ENCODE peak calls at places on chromosomes 13 and 19, in six cellular contexts. Z is lung, O is AG04450, T is left ventricle myocardium inferior, F is MM.1S, X is tibial nerve. E is an unnamed sample.
A peak's percentile ranks its signal among the peaks of the same experiment; 100 is the strongest.

GRCh38 chr19:17075860-17076538 is 422 bp downstream of the MYO9B start:
- DNase-seq in T (peak; percentile 36), O (no peak), X (no peak), Z (peak; percentile 54), F (peak; percentile 31), E (no peak)

GRCh38 chr13:93981578-93981977 is 497.9 kb downstream of the DCT start:
- DNase-seq in Z (no peak), T (no peak), F (no peak), X (no peak), O (no peak), E (no peak)

GRCh38 chr19:56085571-56086275 is 35.4 kb downstream of the ZNF787 start:
- DNase-seq in F (no peak), X (no peak), Z (no peak), O (no peak), T (no peak), E (no peak)

GRCh38 chr19:40542197-40542859 is 34.3 kb upstream of the SHKBP1 start:
- DNase-seq in T (peak; percentile 86), X (no peak), F (no peak), O (peak; percentile 61), Z (peak; percentile 68), E (no peak)

GRCh38 chr19:33818426-33818825 is 21.8 kb downstream of the KCTD15 start:
- DNase-seq in T (no peak), F (no peak), X (no peak), O (no peak), Z (no peak), E (no peak)

GRCh38 chr19:18053571-18054219 is 33.0 kb downstream of the IL12RB1 start:
- DNase-seq in O (no peak), F (no peak), T (no peak), X (no peak), Z (no peak), E (no peak)

GRCh38 chr13:30257433-30258099 is 49.8 kb downstream of the KATNAL1 start:
- DNase-seq in X (no peak), O (no peak), Z (no peak), F (no peak), T (no peak), E (no peak)

GRCh38 chr19:49546825-49547565 is 19.2 kb downstream of the RCN3 start:
- DNase-seq in T (no peak), O (peak; percentile 86), Z (peak; percentile 74), X (peak; percentile 97), F (peak; percentile 76), E (peak; percentile 78)

GRCh38 chr19:15928321-15928720 is 6.0 kb downstream of the CYP4F11 start:
- DNase-seq in F (no peak), X (no peak), T (no peak), Z (no peak), O (no peak), E (no peak)

GRCh38 chr19:10290439-10290875 is 705 bp downstream of the ICAM5 start:
- DNase-seq in O (no peak), X (no peak), T (no peak), Z (no peak), F (no peak), E (no peak)

GRCh38 chr19:10286803-10287737 is at the start of gene ICAM4:
- DNase-seq in X (no peak), Z (peak; percentile 79), F (no peak), O (no peak), T (peak; percentile 87), E (no peak)

GRCh38 chr19:10289167-10289835 is 451 bp upstream of the ICAM5 start:
- DNase-seq in X (no peak), Z (peak; percentile 72), F (peak; percentile 83), O (no peak), T (no peak), E (no peak)

GRCh38 chr19:10289836-10290438 is at the start of gene ICAM5:
- DNase-seq in O (no peak), Z (no peak), F (no peak), T (no peak), X (no peak), E (no peak)

GRCh38 chr19:10288662-10289166 is 1.0 kb upstream of the ICAM5 start:
- DNase-seq in X (no peak), F (peak; percentile 55), T (no peak), O (no peak), Z (peak; percentile 59), E (no peak)
- H3K27ac ChIP-seq in X (no peak overlapping the region), F (no peak overlapping the region), T (no peak overlapping the region), O (peak overlapping the region; percentile 31), Z (peak overlapping the region; percentile 9), E (no peak overlapping the region)

DNA sequence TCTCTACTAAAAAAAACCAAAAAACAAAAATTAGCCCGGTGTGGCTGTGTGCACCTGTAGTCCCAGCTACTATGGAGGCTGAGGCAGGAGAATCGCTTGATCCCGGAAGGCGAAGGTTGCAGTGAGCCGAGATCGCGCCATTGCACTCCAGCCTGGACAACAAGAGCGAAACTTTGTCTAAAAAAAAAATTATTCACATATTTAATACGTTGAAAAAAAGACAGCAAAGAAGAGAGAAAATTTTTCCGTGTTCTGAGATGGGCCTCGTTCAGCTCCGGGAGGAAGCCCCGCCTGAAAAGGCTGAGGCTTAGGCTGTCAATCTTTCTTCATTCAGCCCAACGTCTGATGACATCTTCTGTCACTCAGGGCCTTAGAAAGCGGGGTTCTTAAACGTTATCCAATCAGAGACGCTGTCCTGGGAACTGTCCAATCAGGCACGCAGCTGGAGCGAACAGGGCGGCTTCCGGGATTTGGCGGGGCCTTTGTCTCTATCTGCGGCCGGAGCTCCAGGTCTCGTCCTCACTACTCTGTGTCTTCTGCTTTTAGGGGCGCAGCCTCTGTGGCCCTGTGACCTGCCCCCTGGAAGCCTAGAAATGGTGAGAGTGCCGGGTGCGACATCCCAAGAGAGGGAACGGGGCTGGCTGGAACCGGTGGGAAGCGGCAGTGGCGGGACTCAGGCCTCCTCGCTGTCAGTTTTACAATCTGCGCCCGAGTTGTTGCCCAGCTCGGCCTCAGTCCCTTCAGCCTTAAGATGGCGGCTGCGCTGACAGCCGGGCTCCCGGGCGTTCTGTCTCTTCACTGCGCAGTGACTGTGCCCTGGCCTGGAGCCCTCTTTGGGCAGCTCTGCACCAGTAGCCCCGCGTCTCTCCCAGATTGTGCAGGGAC is at the start of gene ZNF726:
- DNase-seq in O (peak; percentile 59), Z (peak; percentile 93), X (peak; percentile 87), F (peak; percentile 86), T (peak; percentile 84), E (peak; percentile 91)
- H3K27ac ChIP-seq in O (peak within 1 kb of the TSS; percentile 54), Z (peak within 1 kb of the TSS; percentile 43), X (peak within 1 kb of the TSS; percentile 38), F (no peak within 1 kb of the TSS), T (no peak within 1 kb of the TSS), E (no peak within 1 kb of the TSS)

GRCh38 chr13:113648218-113648615 is 9.8 kb downstream of the ATP4B start:
- DNase-seq in O (no peak), F (no peak), T (peak; percentile 9), Z (no peak), X (no peak), E (no peak)
- H3K27ac ChIP-seq in O (no peak overlapping the region), F (no peak overlapping the region), T (peak overlapping the region; percentile 66), Z (peak overlapping the region; percentile 81), X (peak overlapping the region; percentile 21), E (peak overlapping the region; percentile 74)

DNA sequence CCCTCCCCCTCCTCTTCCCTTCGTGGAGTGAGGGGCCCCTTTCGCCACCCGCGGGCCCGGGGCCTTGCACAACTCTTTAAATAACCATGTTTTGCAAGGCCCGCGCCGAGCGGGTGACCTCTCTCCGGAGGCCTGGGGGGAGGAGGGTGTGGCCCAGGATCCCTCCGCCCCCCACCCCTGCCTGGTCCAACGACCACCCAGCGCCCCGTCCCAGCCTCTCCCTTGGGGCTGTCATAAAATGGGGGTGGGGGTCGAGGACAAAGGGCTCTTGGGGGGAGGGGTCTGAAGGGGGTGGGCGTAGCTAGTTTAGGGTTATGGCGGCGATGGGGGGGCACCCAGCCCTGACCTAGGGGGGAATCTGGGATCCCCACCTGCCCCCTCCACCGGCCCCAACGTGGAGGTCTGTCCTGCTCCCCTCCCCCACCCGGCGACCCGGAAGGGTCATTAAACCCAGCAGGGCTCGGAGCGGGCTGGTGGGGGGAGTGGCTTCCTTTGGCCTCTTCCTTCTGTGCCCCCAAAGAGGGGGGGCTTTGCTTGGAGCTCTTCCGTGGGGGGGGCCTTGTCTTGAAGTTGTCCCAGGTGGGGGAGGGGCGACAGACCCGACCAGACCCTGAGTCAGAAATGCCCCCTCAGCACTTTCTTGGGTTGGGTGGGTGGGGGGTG is 1.3 kb downstream of the ARID3A start:
- DNase-seq in O (no peak), X (peak; percentile 71), T (peak; percentile 64), Z (peak; percentile 78), F (no peak), E (peak; percentile 84)
- H3K27ac ChIP-seq in O (no peak overlapping the region), X (peak overlapping the region; percentile 78), T (peak overlapping the region; percentile 88), Z (peak overlapping the region; percentile 45), F (no peak overlapping the region), E (peak overlapping the region; percentile 80)